ENCODE peak calls at places on chromosomes 1 and 21, in six cellular contexts. S is ovary; I is adrenal gland; G is activated CD8-positive, alpha-beta memory T cell treated with anti-CD3 and anti-CD28 coated beads, Interleukin-2, amount 50 U/mL, for 48 hours; H is amniotic stem cell; V is iris pigment epithelial cell. B is an unnamed sample.
A peak's percentile ranks its signal among the peaks of the same experiment; 100 is the strongest.

GRCh38 chr1:24386241-24386640 is 27.3 kb downstream of the STPG1 start:
- DNase-seq in G (no peak), S (no peak), I (no peak), V (no peak), H (no peak), B (no peak)

GRCh38 chr1:87399264-87399663 is 70.6 kb downstream of the LMO4 start:
- DNase-seq in I (no peak), V (no peak), G (no peak), S (no peak), H (no peak), B (peak; percentile 25)

GRCh38 chr1:108704501-108704900 is 8.2 kb upstream of the FNDC7 start:
- DNase-seq in G (no peak), I (peak; percentile 21), S (no peak), H (peak; percentile 46), V (peak; percentile 86), B (peak; percentile 81)

GRCh38 chr1:210074904-210075303 is 136.9 kb downstream of the SYT14 start:
- DNase-seq in S (no peak), G (no peak), V (no peak), H (no peak), I (no peak), B (no peak)

GRCh38 chr1:83791821-83792437 is 207.0 kb downstream of the TTLL7 start:
- DNase-seq in V (peak; percentile 3), I (no peak), H (peak; percentile 65), S (no peak), G (no peak), B (no peak)

GRCh38 chr1:243968413-243968812 is 82.7 kb upstream of the ZBTB18 start:
- DNase-seq in S (no peak), H (no peak), G (no peak), V (peak; percentile 49), I (no peak), B (peak; percentile 41)

GRCh38 chr1:71046891-71047634 is 553 bp downstream of the PTGER3 start:
- DNase-seq in S (peak; percentile 16), H (no peak), V (no peak), G (peak; percentile 61), I (no peak), B (no peak)

GRCh38 chr1:32339363-32339978 is 3.4 kb upstream of the MARCKSL1 start:
- DNase-seq in S (no peak), G (no peak), H (peak; percentile 25), V (peak; percentile 79), I (no peak), B (no peak)

GRCh38 chr1:64051801-64052200 is 151.6 kb upstream of the UBE2U start:
- DNase-seq in S (no peak), H (no peak), G (no peak), I (no peak), V (no peak), B (no peak)

GRCh38 chr1:115404936-115405335 is 66.9 kb upstream of the NGF start:
- DNase-seq in V (no peak), G (no peak), I (no peak), S (no peak), H (no peak), B (no peak)

GRCh38 chr1:47226121-47226977 is 5.7 kb downstream of the TAL1 start:
- DNase-seq in I (no peak), H (no peak), S (no peak), G (no peak), V (no peak), B (no peak)

GRCh38 chr1:228903573-228904122 is 168.4 kb downstream of the RHOU start:
- DNase-seq in S (no peak), G (no peak), I (no peak), V (no peak), H (no peak), B (no peak)

GRCh38 chr1:54282101-54282847 is 82.3 kb downstream of the MRPL37 start:
- DNase-seq in V (no peak), G (no peak), S (no peak), I (no peak), H (no peak), B (no peak)

GRCh38 chr1:238722812-238723211 is 663.6 kb upstream of the CHRM3 start:
- DNase-seq in I (no peak), G (no peak), H (no peak), S (no peak), V (no peak), B (no peak)

GRCh38 chr21:41651830-41652229 is 115.0 kb downstream of the RIPK4 start:
- DNase-seq in H (no peak), I (no peak), G (no peak), S (no peak), V (no peak), B (peak; percentile 11)